ENCODE peak calls at places on chromosomes 7 and 10, in five cellular contexts. A, J, E, N and S are unnamed samples.

GRCh38 chr10:123560301-123561144 is 105.6 kb upstream of the GPR26 start:
- DNase-seq in J (no peak), E (no peak), A (no peak), N (no peak), S (no peak)

GRCh38 chr10:70973275-70973674 is 84.9 kb upstream of the PCBD1 start:
- DNase-seq in J (no peak), E (no peak), N (no peak), A (no peak), S (no peak)

GRCh38 chr7:17689361-17689760 is 250.9 kb downstream of the SNX13 start:
- DNase-seq in J (no peak), E (no peak), A (peak), N (no peak), S (no peak)

GRCh38 chr7:2172311-2173183 is 60.2 kb downstream of the MAD1L1 start:
- DNase-seq in J (no peak), A (peak), E (no peak), N (no peak), S (no peak)

GRCh38 chr10:89262331-89263020 is 10.9 kb upstream of the LIPA start:
- DNase-seq in J (no peak), E (no peak), N (no peak), A (peak), S (no peak)

GRCh38 chr10:131198401-131198800 is 113.1 kb downstream of the TCERG1L start:
- DNase-seq in E (no peak), J (no peak), N (no peak), A (no peak), S (no peak)

GRCh38 chr10:125823663-125824251 is 411 bp downstream of the BCCIP start:
- DNase-seq in N (peak), E (peak), A (no peak), J (no peak), S (no peak)

GRCh38 chr10:79098596-79099015 is 29.8 kb downstream of the ZMIZ1 start:
- DNase-seq in E (no peak), A (no peak), J (peak), N (no peak), S (no peak)

GRCh38 chr7:23654508-23654907 is 25.5 kb upstream of the FAM221A start:
- DNase-seq in A (peak), J (no peak), E (no peak), N (peak), S (no peak)

GRCh38 chr10:52571018-52571417 is 201.6 kb downstream of the MBL2 start:
- DNase-seq in A (peak), N (no peak), J (no peak), E (no peak), S (no peak)

GRCh38 chr7:104123786-104124185 is 84.0 kb downstream of the ORC5 start:
- DNase-seq in J (no peak), E (no peak), A (peak), N (no peak), S (no peak)

GRCh38 chr7:113118074-113118959 is at the start of gene SMIM30:
- DNase-seq in E (peak), J (peak), A (peak), N (peak), S (peak)

GRCh38 chr7:16646427-16647081 is 573 bp downstream of the BZW2 start:
- DNase-seq in E (no peak), A (no peak), J (no peak), N (peak), S (no peak)